ENCODE peak calls at places on chromosomes 4 and X, in ten cellular contexts. D is breast epithelium; H is astrocyte of the spinal cord; I is LHCN-M2; V is NCI-H2029; R is stimulated activated CD8-positive, alpha-beta memory T cell treated with anti-CD3 and anti-CD28 coated beads, Interleukin-12 subunit alpha, Interleukin-12 subunit beta, amount 100 ng/mL, for 4 hours; P is MCF 10A; A is H4; L is neural progenitor cell; X is activated CD8-positive, alpha-beta memory T cell treated with anti-CD3 and anti-CD28 coated beads for 1 hour. K is an unnamed sample.

GRCh38 chr4:55794053-55794452 is 25.5 kb upstream of the EXOC1L start:
- DNase-seq in I (no peak), A (no peak), D (no peak), R (no peak), V (no peak), H (no peak), X (no peak), L (no peak), P (no peak), K (no peak)

GRCh38 chr4:44157611-44158277 is 290.9 kb downstream of the KCTD8 start:
- DNase-seq in A (peak), R (no peak), D (no peak), I (no peak), L (no peak), X (no peak), V (no peak), P (peak), H (peak), K (no peak)

GRCh38 chrX:50635162-50635561 is 164.5 kb upstream of the DGKK start:
- DNase-seq in A (no peak), V (no peak), X (no peak), R (no peak), D (no peak), L (no peak), P (no peak), H (no peak), I (no peak), K (no peak)

GRCh38 chrX:135346975-135347374 is 37.7 kb downstream of the ETDC start:
- DNase-seq in R (no peak), I (no peak), L (no peak), D (no peak), A (no peak), V (no peak), H (no peak), X (no peak), P (no peak), K (no peak)

GRCh38 chr4:64489628-64490027 is 80.4 kb upstream of the TECRL start:
- DNase-seq in P (no peak), D (no peak), A (no peak), R (no peak), L (no peak), V (no peak), X (no peak), I (no peak), H (no peak), K (no peak)

GRCh38 chrX:39816871-39817731 is 280.7 kb downstream of the BCOR start:
- DNase-seq in R (no peak), A (no peak), D (no peak), P (no peak), H (peak), X (no peak), V (no peak), I (no peak), L (peak), K (peak)

GRCh38 chr4:1974836-1975235 is 33.9 kb downstream of the NELFA start:
- DNase-seq in X (no peak), D (no peak), V (no peak), P (no peak), R (no peak), L (no peak), H (no peak), A (no peak), I (no peak), K (no peak)

GRCh38 chr4:179415016-179415841 is 1973.0 kb upstream of the AGA start:
- DNase-seq in V (no peak), R (no peak), H (peak), D (no peak), X (no peak), I (no peak), A (peak), L (no peak), P (peak), K (no peak)

GRCh38 chrX:38347136-38347535 is 5.3 kb upstream of the OTC start:
- DNase-seq in V (no peak), X (no peak), P (peak), L (no peak), A (peak), D (no peak), I (peak), H (peak), R (no peak), K (no peak)

GRCh38 chr4:153314915-153315314 is 29.6 kb upstream of the MND1 start:
- DNase-seq in V (no peak), H (no peak), I (no peak), X (no peak), L (no peak), D (no peak), R (no peak), A (no peak), P (no peak), K (no peak)

K was measured in right lobe of liver.